ENCODE peak calls at places on chromosome 5, in seven cellular contexts. O is OCI-LY7; T is stimulated activated CD4-positive, alpha-beta T cell treated with anti-CD3 and anti-CD28 coated beads, Interleukin-4, amount 100 ng/mL, for 24 hours; K is ovary; U is activated CD4-positive, alpha-beta T cell treated with anti-CD3 and anti-CD28 coated beads, Interleukin-2, amount 50 U/mL, for 48 hours; E is fibroblast of pulmonary artery; C is astrocyte. M is an unnamed sample.

GRCh38 chr5:66713998-66714397 is 117.8 kb downstream of the MAST4 start:
- DNase-seq in O (no peak), T (no peak), K (no peak), U (no peak), E (peak; percentile 38), C (peak; percentile 80), M (no peak)

GRCh38 chr5:157063776-157064430 is 5.0 kb upstream of the HAVCR1 start:
- DNase-seq in O (no peak), T (no peak), K (no peak), U (no peak), E (no peak), C (no peak), M (no peak)

GRCh38 chr5:107092695-107093094 is 578.0 kb downstream of the EFNA5 start:
- DNase-seq in O (no peak), T (no peak), K (no peak), U (no peak), E (peak; percentile 10), C (no peak), M (no peak)

GRCh38 chr5:9544502-9545300 is 1.2 kb downstream of the SEMA5A start:
- DNase-seq in O (no peak), T (peak; percentile 34), K (peak; percentile 71), U (peak; percentile 67), E (peak; percentile 83), C (peak; percentile 56), M (peak; percentile 80)

GRCh38 chr5:93313672-93314071 is 267.3 kb downstream of the NR2F1-AS1 start:
- DNase-seq in O (no peak), T (no peak), K (no peak), U (no peak), E (no peak), C (no peak), M (no peak)

GRCh38 chr5:417765-418559 is 25.0 kb upstream of the EXOC3 start:
- DNase-seq in O (no peak), T (no peak), K (no peak), U (no peak), E (no peak), C (no peak), M (no peak)

GRCh38 chr5:28523887-28524637 is 1485.7 kb upstream of the CDH9 start:
- DNase-seq in O (no peak), T (no peak), K (no peak), U (no peak), E (peak; percentile 88), C (peak; percentile 99), M (peak; percentile 53)

GRCh38 chr5:150523472-150524350 is 15.8 kb downstream of the NDST1 start:
- DNase-seq in O (peak; percentile 73), T (no peak), K (no peak), U (peak; percentile 9), E (peak; percentile 87), C (peak; percentile 59), M (peak; percentile 81)

GRCh38 chr5:63022403-63022802 is 443.8 kb downstream of the LRRC70 start:
- DNase-seq in O (no peak), T (no peak), K (no peak), U (no peak), E (no peak), C (no peak), M (no peak)

GRCh38 chr5:102857090-102857818 is 102.1 kb downstream of the PAM start:
- DNase-seq in O (no peak), T (no peak), K (no peak), U (no peak), E (peak; percentile 27), C (no peak), M (no peak)

GRCh38 chr5:159660401-159660800 is 255.9 kb upstream of the ADRA1B start:
- DNase-seq in O (no peak), T (no peak), K (no peak), U (no peak), E (no peak), C (no peak), M (no peak)

M was measured in IMR-90.